ENCODE peak calls at places on chromosomes 6 and 20, in ten cellular contexts. I is astrocyte of the cerebellum, W is brain microvascular endothelial cell, Z is fibroblast of mammary gland, K is RWPE1, G is neural crest cell, Q is epithelial cell of esophagus, B is prostate gland, U is Caco-2, J is spleen. N is an unnamed sample.

GRCh38 chr6:18595774-18596528 is 208.8 kb downstream of the RNF144B start:
- DNase-seq in W (peak), I (peak), G (peak), B (peak), J (no peak), K (peak), Z (peak), Q (peak), U (peak), N (peak)

GRCh38 chr6:158043008-158043407 is 61.3 kb downstream of the SYNJ2 start:
- DNase-seq in K (no peak), J (no peak), B (no peak), I (no peak), Q (no peak), W (no peak), Z (no peak), U (no peak), G (no peak), N (no peak)

GRCh38 chr6:30880563-30881252 is 3.6 kb upstream of the DDR1 start:
- DNase-seq in U (no peak), Q (no peak), Z (no peak), J (no peak), B (no peak), K (no peak), G (peak), I (no peak), W (no peak), N (no peak)

GRCh38 chr6:118668761-118669411 is 17.5 kb upstream of the CEP85L start:
- DNase-seq in W (peak), Q (no peak), U (no peak), K (no peak), I (peak), B (no peak), G (no peak), J (no peak), Z (peak), N (peak)

GRCh38 chr6:167825759-167826229 is 917 bp upstream of the AFDN start:
- DNase-seq in Q (peak), J (peak), B (peak), I (no peak), G (peak), U (peak), W (no peak), K (peak), Z (no peak), N (no peak)

GRCh38 chr6:105492706-105493673 is 90.1 kb upstream of the PREP start:
- DNase-seq in K (no peak), J (no peak), G (no peak), Q (peak), U (no peak), I (no peak), W (peak), Z (peak), B (no peak), N (no peak)

GRCh38 chr6:126640356-126640755 is 300.4 kb downstream of the CENPW start:
- DNase-seq in J (no peak), I (no peak), G (no peak), W (no peak), U (no peak), B (no peak), K (no peak), Z (no peak), Q (no peak), N (no peak)

GRCh38 chr6:155301867-155302266 is 12.4 kb downstream of the TFB1M start:
- DNase-seq in B (no peak), U (no peak), W (peak), Q (no peak), K (no peak), I (peak), G (no peak), J (no peak), Z (peak), N (peak)

GRCh38 chr20:36823126-36823525 is 49.6 kb upstream of the DSN1 start:
- DNase-seq in B (peak), J (no peak), G (no peak), Z (no peak), Q (no peak), W (no peak), U (no peak), I (no peak), K (no peak), N (no peak)

GRCh38 chr6:125789576-125790402 is 971 bp upstream of the NCOA7 start:
- DNase-seq in U (peak), K (no peak), I (no peak), Q (peak), Z (peak), B (peak), J (peak), W (peak), G (peak), N (peak)

GRCh38 chr6:3194535-3195376 is 32.7 kb downstream of the TUBB2B start:
- DNase-seq in K (no peak), Z (peak), G (peak), J (no peak), W (peak), I (peak), B (no peak), Q (no peak), U (no peak), N (peak)

GRCh38 chr20:63288581-63289251 is 4.3 kb upstream of the COL20A1 start:
- DNase-seq in J (no peak), Z (no peak), Q (no peak), W (no peak), I (no peak), B (no peak), K (no peak), U (no peak), G (no peak), N (no peak)

GRCh38 chr6:111668410-111668809 is 62.7 kb upstream of the TRAF3IP2 start:
- DNase-seq in Z (no peak), W (no peak), U (no peak), J (no peak), K (no peak), B (no peak), G (no peak), Q (no peak), I (no peak), N (no peak)

GRCh38 chr6:43798688-43799444 is 28.9 kb downstream of the VEGFA start:
- DNase-seq in I (no peak), K (peak), W (peak), Z (peak), J (peak), B (no peak), U (peak), G (no peak), Q (peak), N (peak)

GRCh38 chr6:64280569-64280968 is 645.0 kb downstream of the PHF3 start:
- DNase-seq in B (no peak), U (no peak), Q (peak), Z (peak), G (peak), I (peak), K (peak), J (no peak), W (no peak), N (peak)

GRCh38 chr20:34755367-34755766 is 51.2 kb downstream of the TP53INP2 start:
- DNase-seq in G (no peak), W (no peak), U (no peak), I (no peak), Q (no peak), J (no peak), Z (no peak), K (no peak), B (no peak), N (no peak)

GRCh38 chr6:83815631-83816030 is 37.5 kb upstream of the RIPPLY2 start:
- DNase-seq in U (no peak), I (no peak), B (no peak), G (no peak), J (no peak), Z (no peak), W (peak), Q (peak), K (peak), N (no peak)

GRCh38 chr6:41529049-41529448 is 17.1 kb upstream of the FOXP4 start:
- DNase-seq in Q (no peak), G (no peak), Z (no peak), I (no peak), U (no peak), B (no peak), K (no peak), J (no peak), W (no peak), N (no peak)

GRCh38 chr6:37269105-37269504 is 11.2 kb upstream of the TMEM217 start:
- DNase-seq in J (no peak), G (no peak), Q (no peak), W (no peak), I (no peak), Z (no peak), K (no peak), B (no peak), U (no peak), N (no peak)

GRCh38 chr20:34269996-34270627 is 28.9 kb downstream of the ASIP start:
- DNase-seq in U (no peak), J (no peak), W (peak), Q (no peak), Z (peak), B (peak), G (no peak), K (no peak), I (peak), N (peak)

GRCh38 chr6:15462717-15463525 is 199.9 kb downstream of the DTNBP1 start:
- DNase-seq in G (no peak), Q (no peak), U (no peak), J (no peak), K (no peak), Z (peak), I (peak), W (no peak), B (no peak), N (no peak)

GRCh38 chr6:167750956-167751358 is 75.8 kb upstream of the AFDN start:
- DNase-seq in G (no peak), Q (peak), Z (no peak), B (peak), J (peak), K (peak), I (no peak), U (peak), W (no peak), N (no peak)

GRCh38 chr6:28648035-28648877 is 122.6 kb downstream of the GPX5 start:
- DNase-seq in J (no peak), I (peak), G (peak), B (peak), U (peak), Q (peak), W (peak), Z (peak), K (peak), N (peak)

GRCh38 chr6:33112148-33112547 is 36.4 kb downstream of the HLA-DPB1 start:
- DNase-seq in K (peak), W (peak), J (no peak), B (no peak), I (no peak), Q (peak), G (no peak), U (no peak), Z (peak), N (peak)

GRCh38 chr20:62457831-62458230 is 18.0 kb downstream of the GATA5 start:
- DNase-seq in G (no peak), J (no peak), K (no peak), Q (no peak), U (no peak), B (no peak), Z (no peak), I (no peak), W (no peak), N (no peak)

GRCh38 chr6:41200901-41201783 is at the start of gene TREML2:
- DNase-seq in Q (no peak), G (no peak), W (no peak), Z (no peak), U (no peak), I (no peak), K (no peak), J (peak), B (no peak), N (no peak)

GRCh38 chr6:9606435-9607134 is 808.3 kb downstream of the TFAP2A start:
- DNase-seq in Z (no peak), U (no peak), B (no peak), W (no peak), I (no peak), Q (no peak), J (no peak), G (no peak), K (no peak), N (no peak)
- TF ChIP-seq CTCF in Z (no peak), U (no peak), B (no peak), W (no peak), I (no peak), Q (no peak), J (no peak), G (no peak), K (no peak), N (no peak)

DNA sequence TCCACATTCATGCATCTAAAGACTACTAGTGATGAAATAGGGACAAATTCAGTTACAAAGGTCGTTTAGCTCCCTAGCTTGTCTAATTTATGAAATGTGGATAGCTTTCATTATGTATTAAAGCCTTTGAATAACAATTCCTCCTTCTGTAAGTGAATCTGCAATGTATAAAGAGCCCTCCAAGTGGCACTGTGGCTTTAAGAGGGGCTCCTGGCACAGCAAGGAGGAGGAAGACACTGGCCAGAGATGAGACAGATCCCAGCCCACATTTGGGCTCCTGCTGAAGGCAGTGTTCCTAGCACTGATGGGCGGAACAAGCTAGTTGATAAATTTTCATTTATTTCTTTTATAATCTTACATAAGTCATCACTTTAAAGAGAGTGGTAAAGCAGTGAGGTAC is 17.6 kb upstream of the FUCA2 start:
- DNase-seq in K (no peak), U (no peak), W (no peak), Z (no peak), G (no peak), Q (no peak), B (no peak), I (no peak), J (no peak), N (no peak)
- TF ChIP-seq CTCF in K (no peak), U (no peak), W (peak), Z (peak), G (peak), Q (no peak), B (no peak), I (no peak), J (no peak), N (peak)

DNA sequence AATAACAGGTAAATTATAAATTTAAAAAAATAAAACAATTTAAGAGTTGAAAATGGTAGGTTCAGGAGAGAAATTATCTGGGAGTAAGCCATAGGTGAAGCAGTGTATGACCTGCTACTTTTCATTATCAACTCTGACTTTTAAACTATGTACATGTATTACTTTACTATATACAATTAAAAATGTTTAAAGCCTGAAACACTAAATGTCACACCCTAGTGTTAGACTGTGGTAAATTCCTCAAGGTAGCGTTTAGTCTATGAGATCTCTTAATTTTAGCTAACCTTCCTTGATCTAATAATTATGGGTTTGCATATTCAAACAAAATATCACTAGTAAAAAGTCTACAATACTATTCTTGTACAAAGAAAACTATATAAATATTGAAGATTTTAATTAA is 22.3 kb upstream of the TBC1D32 start:
- DNase-seq in I (no peak), W (no peak), Z (no peak), G (no peak), J (no peak), U (no peak), Q (no peak), K (no peak), B (no peak), N (no peak)
- TF ChIP-seq CTCF in I (no peak), W (no peak), Z (peak), G (peak), J (no peak), U (no peak), Q (peak), K (no peak), B (no peak), N (peak)

DNA sequence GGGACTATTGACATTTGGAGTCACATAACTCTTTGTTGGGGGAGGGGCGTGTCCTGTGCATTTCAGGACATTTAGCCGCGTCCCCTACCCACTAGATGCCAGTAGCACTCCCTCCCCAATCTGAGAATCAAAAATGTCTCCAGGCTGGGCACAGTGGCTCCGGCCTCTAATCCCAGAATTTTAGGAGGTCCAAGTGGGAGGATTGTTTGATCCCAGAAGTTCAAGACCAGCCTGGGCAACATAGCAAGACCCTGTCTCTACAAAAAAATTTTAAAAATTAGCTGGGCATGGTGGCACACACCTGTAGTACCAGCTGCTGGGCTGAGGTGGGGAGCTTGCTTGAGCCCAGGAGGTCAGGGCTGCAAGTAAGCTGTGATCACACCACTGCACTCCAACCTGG is 2.1 kb upstream of the PREX1 start:
- DNase-seq in J (no peak), I (no peak), U (no peak), Q (no peak), K (no peak), G (no peak), W (no peak), Z (no peak), B (no peak), N (no peak)
- TF ChIP-seq CTCF in J (no peak), I (no peak), U (no peak), Q (no peak), K (no peak), G (no peak), W (no peak), Z (no peak), B (no peak), N (no peak)

GRCh38 chr6:169019727-169020491 is 233.7 kb downstream of the THBS2 start:
- DNase-seq in K (peak), U (no peak), I (no peak), Q (no peak), B (no peak), J (no peak), G (no peak), Z (peak), W (no peak), N (no peak)
- TF ChIP-seq CTCF in K (no peak), U (no peak), I (peak), Q (no peak), B (no peak), J (no peak), G (no peak), Z (peak), W (peak), N (peak)

N was measured in astrocyte of the spinal cord.